ENCODE peak calls at places on chromosomes 11 and 22, in six cellular contexts. One of them, this sample, is unnamed. For H3K4me1, the result is how much of the 10 kb centered on the place peaks cover.

GRCh38 chr22:25919452-25919851 is 177.5 kb downstream of the MYO18B start:
- DNase-seq in psoas muscle: no peak
- DNase-seq in mammary epithelial cell: no peak
- DNase-seq in thyroid gland: no peak
- DNase-seq in SJSA1: no peak
- DNase-seq in pancreas: no peak
- DNase-seq in this sample: no peak

GRCh38 chr11:118604566-118604965 is 2.8 kb upstream of the PHLDB1 start:
- DNase-seq in psoas muscle: no peak
- DNase-seq in mammary epithelial cell: no peak
- DNase-seq in thyroid gland: no peak
- DNase-seq in SJSA1: no peak
- DNase-seq in pancreas: no peak
- DNase-seq in this sample: no peak

GRCh38 chr11:10225553-10225952 is 68.5 kb downstream of the SBF2 start:
- DNase-seq in psoas muscle: no peak
- DNase-seq in mammary epithelial cell: no peak
- DNase-seq in thyroid gland: no peak
- DNase-seq in SJSA1: no peak
- DNase-seq in pancreas: no peak
- DNase-seq in this sample: no peak

GRCh38 chr11:123166095-123166559 is 28.9 kb downstream of the CLMP start:
- DNase-seq in psoas muscle: no peak
- DNase-seq in mammary epithelial cell: peak
- DNase-seq in thyroid gland: peak
- DNase-seq in SJSA1: peak
- DNase-seq in pancreas: peak
- DNase-seq in this sample: no peak

GRCh38 chr11:103234974-103235373 is 125.7 kb downstream of the DYNC2H1 start:
- DNase-seq in psoas muscle: no peak
- DNase-seq in mammary epithelial cell: no peak
- DNase-seq in thyroid gland: no peak
- DNase-seq in SJSA1: no peak
- DNase-seq in pancreas: no peak
- DNase-seq in this sample: no peak

GRCh38 chr11:45926536-45927331 is 4.3 kb downstream of the LARGE2 start:
- DNase-seq in psoas muscle: no peak
- DNase-seq in mammary epithelial cell: no peak
- DNase-seq in thyroid gland: no peak
- DNase-seq in SJSA1: peak
- DNase-seq in pancreas: no peak
- DNase-seq in this sample: no peak

GRCh38 chr11:46478196-46478595 is 86.6 kb upstream of the CHRM4 start:
- DNase-seq in psoas muscle: no peak
- DNase-seq in mammary epithelial cell: no peak
- DNase-seq in thyroid gland: no peak
- DNase-seq in SJSA1: no peak
- DNase-seq in pancreas: no peak
- DNase-seq in this sample: no peak

GRCh38 chr22:22094921-22095320 is 112.3 kb upstream of the TOP3B start:
- DNase-seq in psoas muscle: no peak
- DNase-seq in mammary epithelial cell: no peak
- DNase-seq in thyroid gland: no peak
- DNase-seq in SJSA1: no peak
- DNase-seq in pancreas: no peak
- DNase-seq in this sample: no peak

GRCh38 chr11:96899971-96900370 is 510.2 kb downstream of the JRKL start:
- DNase-seq in psoas muscle: no peak
- DNase-seq in mammary epithelial cell: no peak
- DNase-seq in thyroid gland: no peak
- DNase-seq in SJSA1: no peak
- DNase-seq in pancreas: no peak
- DNase-seq in this sample: no peak

GRCh38 chr11:33197915-33198727 is 36.8 kb upstream of the CSTF3 start:
- DNase-seq in psoas muscle: no peak
- DNase-seq in mammary epithelial cell: no peak
- DNase-seq in thyroid gland: no peak
- DNase-seq in SJSA1: no peak
- DNase-seq in pancreas: no peak
- DNase-seq in this sample: no peak

GRCh38 chr11:7032692-7033091 is 12.4 kb downstream of the NLRP14 start:
- DNase-seq in psoas muscle: no peak
- DNase-seq in mammary epithelial cell: no peak
- DNase-seq in thyroid gland: no peak
- DNase-seq in SJSA1: no peak
- DNase-seq in pancreas: no peak
- DNase-seq in this sample: no peak

GRCh38 chr11:36033936-36034335 is 90.1 kb downstream of the LDLRAD3 start:
- DNase-seq in psoas muscle: no peak
- DNase-seq in mammary epithelial cell: no peak
- DNase-seq in thyroid gland: no peak
- DNase-seq in SJSA1: no peak
- DNase-seq in pancreas: no peak
- DNase-seq in this sample: no peak

GRCh38 chr11:68118753-68119448 is 2.3 kb downstream of the CHKA start:
- DNase-seq in psoas muscle: no peak
- DNase-seq in mammary epithelial cell: no peak
- DNase-seq in thyroid gland: peak
- DNase-seq in SJSA1: no peak
- DNase-seq in pancreas: no peak
- DNase-seq in this sample: no peak

GRCh38 chr11:111018571-111018970 is 227.0 kb upstream of the POU2AF2 start:
- DNase-seq in psoas muscle: no peak
- DNase-seq in mammary epithelial cell: peak
- DNase-seq in thyroid gland: no peak
- DNase-seq in SJSA1: no peak
- DNase-seq in pancreas: no peak
- DNase-seq in this sample: no peak

GRCh38 chr11:18111005-18111404 is 5.1 kb upstream of the SAAL1 start:
- DNase-seq in psoas muscle: no peak
- DNase-seq in mammary epithelial cell: no peak
- DNase-seq in thyroid gland: no peak
- DNase-seq in SJSA1: no peak
- DNase-seq in pancreas: no peak
- DNase-seq in this sample: no peak

GRCh38 chr22:31177420-31178162 is 17.6 kb downstream of the RNF185 start:
- DNase-seq in psoas muscle: no peak
- DNase-seq in mammary epithelial cell: peak
- DNase-seq in thyroid gland: peak
- DNase-seq in SJSA1: peak
- DNase-seq in pancreas: no peak
- DNase-seq in this sample: peak

GRCh38 chr11:2518983-2519340 is 74.2 kb downstream of the KCNQ1 start:
- DNase-seq in psoas muscle: peak
- DNase-seq in mammary epithelial cell: no peak
- DNase-seq in thyroid gland: no peak
- DNase-seq in SJSA1: peak
- DNase-seq in pancreas: peak
- DNase-seq in this sample: peak

GRCh38 chr11:86805873-86806310 is 5.5 kb downstream of the PRSS23 start:
- DNase-seq in psoas muscle: no peak
- DNase-seq in mammary epithelial cell: peak
- DNase-seq in thyroid gland: peak
- DNase-seq in SJSA1: no peak
- DNase-seq in pancreas: no peak
- DNase-seq in this sample: no peak

GRCh38 chr11:20058749-20059458 is 101.4 kb downstream of the DBX1 start:
- DNase-seq in psoas muscle: no peak
- DNase-seq in mammary epithelial cell: peak
- DNase-seq in thyroid gland: no peak
- DNase-seq in SJSA1: no peak
- DNase-seq in pancreas: no peak
- DNase-seq in this sample: no peak

GRCh38 chr11:12200359-12201015 is 90.1 kb downstream of the MICAL2 start:
- DNase-seq in psoas muscle: no peak
- DNase-seq in mammary epithelial cell: peak
- DNase-seq in thyroid gland: peak
- DNase-seq in SJSA1: peak
- DNase-seq in pancreas: peak
- DNase-seq in this sample: peak

GRCh38 chr22:22479999-22480532 is 28.5 kb downstream of the ZNF280B start:
- DNase-seq in psoas muscle: no peak
- DNase-seq in mammary epithelial cell: no peak
- DNase-seq in thyroid gland: no peak
- DNase-seq in SJSA1: no peak
- DNase-seq in pancreas: no peak
- DNase-seq in this sample: no peak

GRCh38 chr11:7512525-7513209 is 1.1 kb upstream of the PPFIBP2 start:
- DNase-seq in psoas muscle: peak
- DNase-seq in mammary epithelial cell: no peak
- DNase-seq in thyroid gland: peak
- DNase-seq in SJSA1: no peak
- DNase-seq in pancreas: peak
- DNase-seq in this sample: peak

GRCh38 chr22:19755145-19755710 is 5.3 kb upstream of the TBX1 start:
- DNase-seq in psoas muscle: no peak
- DNase-seq in mammary epithelial cell: no peak
- DNase-seq in thyroid gland: no peak
- DNase-seq in SJSA1: no peak
- DNase-seq in pancreas: no peak
- DNase-seq in this sample: no peak

GRCh38 chr11:18590573-18590972 is 2.0 kb upstream of the UEVLD start:
- DNase-seq in psoas muscle: no peak
- DNase-seq in mammary epithelial cell: no peak
- DNase-seq in thyroid gland: no peak
- DNase-seq in SJSA1: no peak
- DNase-seq in pancreas: no peak
- DNase-seq in this sample: no peak

GRCh38 chr11:113174862-113175261 is 139.5 kb upstream of the TTC12 start:
- DNase-seq in psoas muscle: no peak
- DNase-seq in mammary epithelial cell: no peak
- DNase-seq in thyroid gland: no peak
- DNase-seq in SJSA1: no peak
- DNase-seq in pancreas: no peak
- DNase-seq in this sample: no peak

GRCh38 chr11:85800595-85801342 is 10.2 kb downstream of the SYTL2 start:
- DNase-seq in psoas muscle: no peak
- DNase-seq in mammary epithelial cell: no peak
- DNase-seq in thyroid gland: no peak
- DNase-seq in SJSA1: no peak
- DNase-seq in pancreas: no peak
- DNase-seq in this sample: no peak
- H3K27ac ChIP-seq in psoas muscle: no peak
- H3K27ac ChIP-seq in mammary epithelial cell: no peak
- H3K27ac ChIP-seq in thyroid gland: no peak
- H3K27ac ChIP-seq in SJSA1: no peak
- H3K27ac ChIP-seq in pancreas: no peak
- H3K27ac ChIP-seq in this sample: no peak

GRCh38 chr22:38833061-38833460 is 10.8 kb downstream of the NPTXR start:
- DNase-seq in psoas muscle: no peak
- DNase-seq in mammary epithelial cell: no peak
- DNase-seq in thyroid gland: no peak
- DNase-seq in SJSA1: no peak
- DNase-seq in pancreas: no peak
- DNase-seq in this sample: peak
- H3K4me3 ChIP-seq in psoas muscle: no peak
- H3K4me3 ChIP-seq in mammary epithelial cell: no peak
- H3K4me3 ChIP-seq in thyroid gland: no peak
- H3K4me3 ChIP-seq in SJSA1: no peak
- H3K4me3 ChIP-seq in pancreas: no peak
- H3K4me3 ChIP-seq in this sample: no peak

DNA sequence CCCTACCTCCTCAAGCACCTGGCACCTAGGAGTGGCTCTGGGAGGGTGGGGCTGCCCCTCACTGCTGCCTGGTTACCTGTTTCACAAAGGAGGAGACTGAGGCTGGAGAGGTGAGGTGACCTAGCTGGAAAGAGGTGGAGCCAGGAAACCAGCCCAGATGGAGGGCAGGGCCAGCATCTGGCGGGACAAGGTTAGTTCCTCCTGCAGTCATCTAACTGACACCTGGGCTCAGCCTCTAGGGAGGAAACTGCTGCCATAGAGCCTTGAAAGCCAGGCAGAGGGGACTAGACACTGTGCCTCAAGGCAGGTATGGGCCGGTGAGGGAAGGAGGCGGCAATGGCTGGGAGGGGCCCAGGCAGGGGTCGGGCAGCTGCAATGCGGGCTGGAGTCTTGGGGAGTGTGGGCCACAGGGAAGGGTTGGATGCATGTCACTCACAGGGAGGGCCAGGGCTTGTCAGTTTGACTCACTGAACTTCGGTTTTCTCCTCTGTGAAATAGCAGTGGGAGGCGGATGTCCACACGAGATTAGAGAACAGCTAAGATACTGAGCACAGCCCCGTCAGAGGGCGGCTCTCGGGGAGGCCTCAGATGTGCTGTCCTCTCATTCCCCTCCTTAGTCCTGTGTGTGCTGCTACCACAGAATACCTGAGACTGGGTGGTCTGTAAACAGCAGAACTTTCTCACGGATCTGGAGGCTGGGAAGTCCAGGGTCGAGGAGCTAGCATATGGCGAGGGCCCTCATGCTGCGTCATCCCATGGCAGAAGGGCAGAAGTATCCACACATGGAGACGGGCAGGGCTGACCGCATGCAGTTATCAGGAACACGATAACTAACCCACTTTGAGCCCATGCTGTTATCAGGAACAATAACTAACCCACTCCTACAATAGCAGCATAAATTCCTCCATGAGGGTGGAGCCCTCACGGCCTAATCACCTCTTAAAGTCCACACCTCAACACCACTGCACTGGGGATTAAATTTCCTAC is 16.1 kb downstream of the MGAT3 start:
- DNase-seq in psoas muscle: no peak
- DNase-seq in mammary epithelial cell: no peak
- DNase-seq in thyroid gland: no peak
- DNase-seq in SJSA1: peak
- DNase-seq in pancreas: peak
- DNase-seq in this sample: no peak
- H3K4me1 ChIP-seq in psoas muscle: under half
- H3K4me1 ChIP-seq in mammary epithelial cell: under half
- H3K4me1 ChIP-seq in thyroid gland: under half
- H3K4me1 ChIP-seq in SJSA1: half or more
- H3K4me1 ChIP-seq in pancreas: under half
- H3K4me1 ChIP-seq in this sample: under half

DNA sequence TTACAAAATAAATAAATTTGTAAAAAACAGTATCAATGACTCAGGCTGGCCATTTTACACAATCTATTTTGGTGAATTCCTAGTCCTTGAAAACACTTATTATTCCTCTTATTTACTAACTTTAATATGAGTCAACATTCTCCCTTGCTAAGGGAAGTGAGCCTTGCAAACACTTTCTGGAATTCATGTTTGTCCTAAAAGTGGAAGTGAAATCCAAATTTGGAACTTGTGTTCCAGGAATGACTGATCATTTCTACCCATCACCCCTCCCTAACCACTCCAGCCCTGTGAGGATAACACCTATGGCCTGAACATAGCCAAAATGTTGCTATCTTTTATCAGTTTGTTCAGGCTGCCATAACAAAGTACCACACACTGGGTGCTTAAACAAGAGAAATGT is 83.1 kb downstream of the OR5AK2 start:
- DNase-seq in psoas muscle: no peak
- DNase-seq in mammary epithelial cell: peak
- DNase-seq in thyroid gland: no peak
- DNase-seq in SJSA1: no peak
- DNase-seq in pancreas: no peak
- DNase-seq in this sample: no peak
- H3K27ac ChIP-seq in psoas muscle: no peak
- H3K27ac ChIP-seq in mammary epithelial cell: peak
- H3K27ac ChIP-seq in thyroid gland: no peak
- H3K27ac ChIP-seq in SJSA1: peak
- H3K27ac ChIP-seq in pancreas: peak
- H3K27ac ChIP-seq in this sample: no peak

GRCh38 chr22:42273855-42274451 is 3.5 kb upstream of the TCF20 start:
- DNase-seq in psoas muscle: no peak
- DNase-seq in mammary epithelial cell: no peak
- DNase-seq in thyroid gland: no peak
- DNase-seq in SJSA1: no peak
- DNase-seq in pancreas: no peak
- DNase-seq in this sample: no peak
- H3K4me3 ChIP-seq in psoas muscle: no peak
- H3K4me3 ChIP-seq in mammary epithelial cell: no peak
- H3K4me3 ChIP-seq in thyroid gland: no peak
- H3K4me3 ChIP-seq in SJSA1: no peak
- H3K4me3 ChIP-seq in pancreas: no peak
- H3K4me3 ChIP-seq in this sample: no peak

This sample was measured in aorta.